ENCODE peak calls at places on chromosomes 6 and 20, in six cellular contexts. O is cardiac muscle cell, J is HCT116, E is H9, P is tibial artery, F is neural crest cell. U is an unnamed sample.

GRCh38 chr6:169806718-169807117 is 55.3 kb downstream of the ERMARD start:
- DNase-seq in O (no peak), J (no peak), E (no peak), P (no peak), F (no peak), U (no peak)

GRCh38 chr20:6993016-6993415 is 225.5 kb downstream of the BMP2 start:
- DNase-seq in O (no peak), J (no peak), E (no peak), P (no peak), F (no peak), U (no peak)

GRCh38 chr20:53736122-53736756 is 142.6 kb upstream of the ZNF217 start:
- DNase-seq in O (peak), J (no peak), E (no peak), P (no peak), F (no peak), U (no peak)

GRCh38 chr6:131103296-131103695 is 32.0 kb upstream of the AKAP7 start:
- DNase-seq in O (no peak), J (no peak), E (no peak), P (no peak), F (no peak), U (no peak)

GRCh38 chr6:14881399-14881798 is 364.5 kb upstream of the JARID2 start:
- DNase-seq in O (no peak), J (no peak), E (no peak), P (no peak), F (no peak), U (peak)

GRCh38 chr6:151119823-151120524 is 119.8 kb upstream of the AKAP12 start:
- DNase-seq in O (peak), J (peak), E (no peak), P (no peak), F (no peak), U (no peak)

GRCh38 chr6:75853796-75854195 is 104.8 kb downstream of the MYO6 start:
- DNase-seq in O (no peak), J (no peak), E (no peak), P (no peak), F (no peak), U (no peak)

GRCh38 chr20:38040276-38040675 is 6.7 kb downstream of the RPRD1B start:
- DNase-seq in O (no peak), J (no peak), E (no peak), P (no peak), F (no peak), U (no peak)

GRCh38 chr20:20139403-20139802 is 87.1 kb downstream of the CFAP61 start:
- DNase-seq in O (no peak), J (no peak), E (no peak), P (no peak), F (no peak), U (no peak)

GRCh38 chr20:32522775-32523612 is 62.1 kb downstream of the NOL4L start:
- DNase-seq in O (no peak), J (no peak), E (no peak), P (no peak), F (no peak), U (peak)

GRCh38 chr6:131226465-131226864 is 91.2 kb downstream of the AKAP7 start:
- DNase-seq in O (no peak), J (no peak), E (no peak), P (no peak), F (no peak), U (no peak)

GRCh38 chr6:32046450-32047083 is 8.4 kb downstream of the CYP21A2 start:
- DNase-seq in O (no peak), J (no peak), E (peak), P (peak), F (no peak), U (no peak)

GRCh38 chr6:158205220-158205944 is 37.2 kb downstream of the GTF2H5 start:
- DNase-seq in O (peak), J (peak), E (peak), P (no peak), F (no peak), U (no peak)
- TF ChIP-seq CTCF in O (peak), J (peak), E (peak), P (no peak), F (peak), U (peak)

DNA sequence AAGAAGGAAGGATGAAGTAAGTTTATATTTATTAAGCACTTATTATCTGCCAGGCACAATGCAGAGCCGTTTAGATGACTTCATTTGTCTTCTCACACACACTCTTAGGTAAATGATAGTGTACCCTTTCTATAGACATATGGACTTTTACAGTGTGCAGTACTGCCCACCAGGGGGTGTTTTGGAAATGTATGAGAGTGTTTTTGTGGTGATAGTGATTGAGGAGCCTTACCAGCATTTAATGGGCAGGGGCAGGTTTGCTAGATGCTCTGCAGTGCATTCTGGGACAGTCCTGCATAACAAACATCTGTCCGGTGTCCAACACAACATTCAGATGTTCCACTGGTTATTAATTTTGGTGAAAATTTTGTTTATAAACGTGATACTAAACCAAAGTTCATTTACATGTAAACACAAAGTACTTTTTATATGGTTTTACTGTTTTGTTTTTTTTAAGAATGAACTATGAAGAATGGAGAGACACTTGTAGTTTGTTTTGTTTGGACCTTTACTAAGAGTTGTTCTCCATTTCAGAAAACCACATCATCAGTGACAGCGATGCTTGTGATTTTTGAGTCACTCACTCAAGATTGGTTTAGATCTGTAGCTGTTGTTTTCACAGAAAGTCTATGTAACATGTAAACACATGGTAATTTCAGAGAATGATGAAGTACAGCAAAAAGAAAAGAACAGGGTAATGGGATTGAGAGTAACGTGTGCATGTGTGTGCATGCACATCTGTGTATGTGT is 19.9 kb downstream of the KCNS1 start:
- DNase-seq in O (peak), J (peak), E (no peak), P (no peak), F (no peak), U (no peak)
- TF ChIP-seq CTCF in O (peak), J (no peak), E (peak), P (no peak), F (peak), U (peak)

DNA sequence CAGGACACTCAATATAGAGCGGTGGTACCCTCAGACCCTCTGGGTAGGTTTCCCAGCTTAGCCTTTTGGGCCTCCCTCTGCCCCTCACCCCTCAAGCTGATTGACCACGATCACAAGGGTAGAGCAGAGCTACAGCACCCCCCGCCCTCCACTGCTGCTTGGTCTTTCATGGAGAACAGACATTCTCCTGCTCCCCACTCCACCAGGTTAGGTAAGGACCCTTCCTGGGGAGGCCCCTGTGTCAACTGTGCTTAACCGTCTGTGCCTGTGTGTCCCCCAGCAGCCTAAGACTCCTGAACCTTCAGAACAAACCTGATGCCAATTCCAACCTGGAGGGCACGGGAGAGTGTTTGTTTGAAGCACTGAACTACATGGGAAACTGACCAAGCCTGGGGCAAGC is 11.8 kb downstream of the MYH7B start:
- DNase-seq in O (no peak), J (no peak), E (no peak), P (no peak), F (no peak), U (no peak)
- TF ChIP-seq CTCF in O (no peak), J (no peak), E (no peak), P (no peak), F (no peak), U (no peak)

DNA sequence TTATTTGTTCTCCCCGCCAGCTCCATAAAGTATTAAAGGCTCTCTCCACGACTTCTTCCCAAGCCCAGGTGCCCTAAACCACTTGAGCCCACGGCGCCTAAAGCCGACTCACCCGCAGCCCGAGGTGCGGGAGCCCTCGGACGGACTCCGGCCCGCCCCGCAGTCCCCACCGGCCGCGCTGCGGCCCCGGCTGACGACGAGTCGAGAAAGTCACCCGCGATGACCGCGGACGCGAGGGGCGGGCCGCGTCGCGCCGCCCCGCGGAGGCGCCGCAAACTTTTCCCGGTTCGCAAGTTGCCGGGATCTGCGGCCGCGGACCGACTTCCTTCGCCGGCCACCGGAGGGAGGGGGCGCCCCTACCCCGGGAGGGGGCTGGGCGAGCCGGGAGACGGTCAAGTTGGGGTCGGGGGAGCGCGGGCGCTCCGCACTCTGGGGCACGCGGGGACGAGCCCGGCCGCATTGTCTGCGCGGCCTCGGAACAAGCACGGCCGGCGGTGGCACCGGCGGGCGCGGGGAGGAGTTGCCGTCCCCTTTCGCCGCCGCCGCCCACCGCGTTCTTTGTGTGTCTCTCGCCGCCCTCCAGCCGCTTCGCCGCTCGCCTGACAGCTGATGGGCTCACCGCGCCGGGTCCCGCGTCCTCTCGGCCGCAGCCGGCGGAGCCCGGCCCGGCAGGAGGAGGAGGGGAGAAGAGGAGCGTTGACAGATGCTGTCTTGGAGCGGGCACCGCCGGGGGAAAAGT is 131.5 kb downstream of the OGFRL1 start:
- DNase-seq in O (peak), J (no peak), E (no peak), P (peak), F (no peak), U (no peak)
- TF ChIP-seq CTCF in O (peak), J (no peak), E (no peak), P (peak), F (peak), U (peak)

U was measured in HFFc6.